ENCODE peak calls at places on chromosomes 6 and 20, in seven cellular contexts. One of them, this sample, is unnamed.

GRCh38 chr6:39420300-39421265 is 98.1 kb upstream of the KCNK16 start:
- DNase-seq in astrocyte: peak
- DNase-seq in SK-N-SH: no peak
- DNase-seq in cardiac muscle cell: peak
- DNase-seq in OCI-LY7: no peak
- DNase-seq in upper lobe of right lung: no peak
- DNase-seq in left ventricle myocardium inferior: no peak
- DNase-seq in this sample: no peak

GRCh38 chr6:118896339-118897136 is 2.6 kb downstream of the ASF1A start:
- DNase-seq in astrocyte: peak
- DNase-seq in SK-N-SH: peak
- DNase-seq in cardiac muscle cell: peak
- DNase-seq in OCI-LY7: peak
- DNase-seq in upper lobe of right lung: no peak
- DNase-seq in left ventricle myocardium inferior: no peak
- DNase-seq in this sample: peak

GRCh38 chr20:40938020-40938419 is 90.6 kb upstream of the TOP1 start:
- DNase-seq in astrocyte: no peak
- DNase-seq in SK-N-SH: no peak
- DNase-seq in cardiac muscle cell: no peak
- DNase-seq in OCI-LY7: peak
- DNase-seq in upper lobe of right lung: no peak
- DNase-seq in left ventricle myocardium inferior: no peak
- DNase-seq in this sample: no peak

GRCh38 chr6:85124472-85125428 is 325.1 kb upstream of the NT5E start:
- DNase-seq in astrocyte: no peak
- DNase-seq in SK-N-SH: no peak
- DNase-seq in cardiac muscle cell: peak
- DNase-seq in OCI-LY7: no peak
- DNase-seq in upper lobe of right lung: no peak
- DNase-seq in left ventricle myocardium inferior: no peak
- DNase-seq in this sample: no peak

GRCh38 chr6:4459032-4459431 is 317.2 kb upstream of the CDYL start:
- DNase-seq in astrocyte: peak
- DNase-seq in SK-N-SH: no peak
- DNase-seq in cardiac muscle cell: peak
- DNase-seq in OCI-LY7: no peak
- DNase-seq in upper lobe of right lung: no peak
- DNase-seq in left ventricle myocardium inferior: no peak
- DNase-seq in this sample: peak

GRCh38 chr6:110359554-110359953 is 1.4 kb upstream of the METTL24 start:
- DNase-seq in astrocyte: no peak
- DNase-seq in SK-N-SH: no peak
- DNase-seq in cardiac muscle cell: no peak
- DNase-seq in OCI-LY7: no peak
- DNase-seq in upper lobe of right lung: no peak
- DNase-seq in left ventricle myocardium inferior: no peak
- DNase-seq in this sample: no peak

GRCh38 chr6:16371401-16371800 is 133.0 kb downstream of the GMPR start:
- DNase-seq in astrocyte: no peak
- DNase-seq in SK-N-SH: no peak
- DNase-seq in cardiac muscle cell: no peak
- DNase-seq in OCI-LY7: no peak
- DNase-seq in upper lobe of right lung: no peak
- DNase-seq in left ventricle myocardium inferior: no peak
- DNase-seq in this sample: no peak

GRCh38 chr20:50304883-50305635 is 114.4 kb downstream of the CEBPB start:
- DNase-seq in astrocyte: peak
- DNase-seq in SK-N-SH: peak
- DNase-seq in cardiac muscle cell: peak
- DNase-seq in OCI-LY7: no peak
- DNase-seq in upper lobe of right lung: peak
- DNase-seq in left ventricle myocardium inferior: peak
- DNase-seq in this sample: no peak

GRCh38 chr20:57048027-57048869 is 218.2 kb downstream of the BMP7 start:
- DNase-seq in astrocyte: no peak
- DNase-seq in SK-N-SH: peak
- DNase-seq in cardiac muscle cell: peak
- DNase-seq in OCI-LY7: peak
- DNase-seq in upper lobe of right lung: peak
- DNase-seq in left ventricle myocardium inferior: no peak
- DNase-seq in this sample: peak

GRCh38 chr20:62696431-62696957 is 12.1 kb upstream of the NTSR1 start:
- DNase-seq in astrocyte: no peak
- DNase-seq in SK-N-SH: no peak
- DNase-seq in cardiac muscle cell: no peak
- DNase-seq in OCI-LY7: no peak
- DNase-seq in upper lobe of right lung: no peak
- DNase-seq in left ventricle myocardium inferior: no peak
- DNase-seq in this sample: no peak

GRCh38 chr6:46771556-46771955 is 21.6 kb upstream of the MEP1A start:
- DNase-seq in astrocyte: no peak
- DNase-seq in SK-N-SH: no peak
- DNase-seq in cardiac muscle cell: no peak
- DNase-seq in OCI-LY7: no peak
- DNase-seq in upper lobe of right lung: no peak
- DNase-seq in left ventricle myocardium inferior: no peak
- DNase-seq in this sample: no peak

GRCh38 chr6:130008236-130008873 is 10.0 kb upstream of the L3MBTL3 start:
- DNase-seq in astrocyte: no peak
- DNase-seq in SK-N-SH: no peak
- DNase-seq in cardiac muscle cell: peak
- DNase-seq in OCI-LY7: no peak
- DNase-seq in upper lobe of right lung: no peak
- DNase-seq in left ventricle myocardium inferior: no peak
- DNase-seq in this sample: no peak

GRCh38 chr6:127606131-127606562 is 29.2 kb downstream of the C6orf58 start:
- DNase-seq in astrocyte: peak
- DNase-seq in SK-N-SH: peak
- DNase-seq in cardiac muscle cell: peak
- DNase-seq in OCI-LY7: no peak
- DNase-seq in upper lobe of right lung: no peak
- DNase-seq in left ventricle myocardium inferior: no peak
- DNase-seq in this sample: no peak

GRCh38 chr20:3045816-3046676 is at the start of gene MRPS26:
- DNase-seq in astrocyte: peak
- DNase-seq in SK-N-SH: peak
- DNase-seq in cardiac muscle cell: peak
- DNase-seq in OCI-LY7: peak
- DNase-seq in upper lobe of right lung: peak
- DNase-seq in left ventricle myocardium inferior: peak
- DNase-seq in this sample: peak

GRCh38 chr6:126175251-126175650 is 164.7 kb upstream of the CENPW start:
- DNase-seq in astrocyte: peak
- DNase-seq in SK-N-SH: no peak
- DNase-seq in cardiac muscle cell: no peak
- DNase-seq in OCI-LY7: no peak
- DNase-seq in upper lobe of right lung: no peak
- DNase-seq in left ventricle myocardium inferior: no peak
- DNase-seq in this sample: no peak

GRCh38 chr6:45424628-45424955 is 46.9 kb upstream of the SUPT3H start:
- DNase-seq in astrocyte: no peak
- DNase-seq in SK-N-SH: no peak
- DNase-seq in cardiac muscle cell: no peak
- DNase-seq in OCI-LY7: no peak
- DNase-seq in upper lobe of right lung: no peak
- DNase-seq in left ventricle myocardium inferior: no peak
- DNase-seq in this sample: no peak

GRCh38 chr20:31670371-31671228 is 32.9 kb downstream of the COX4I2 start:
- DNase-seq in astrocyte: no peak
- DNase-seq in SK-N-SH: no peak
- DNase-seq in cardiac muscle cell: no peak
- DNase-seq in OCI-LY7: no peak
- DNase-seq in upper lobe of right lung: peak
- DNase-seq in left ventricle myocardium inferior: peak
- DNase-seq in this sample: no peak

GRCh38 chr6:128713461-128713860 is 169.5 kb upstream of the LAMA2 start:
- DNase-seq in astrocyte: peak
- DNase-seq in SK-N-SH: peak
- DNase-seq in cardiac muscle cell: no peak
- DNase-seq in OCI-LY7: no peak
- DNase-seq in upper lobe of right lung: no peak
- DNase-seq in left ventricle myocardium inferior: no peak
- DNase-seq in this sample: peak

GRCh38 chr6:150176152-150176551 is 33.3 kb downstream of the PPP1R14C start:
- DNase-seq in astrocyte: no peak
- DNase-seq in SK-N-SH: no peak
- DNase-seq in cardiac muscle cell: no peak
- DNase-seq in OCI-LY7: no peak
- DNase-seq in upper lobe of right lung: no peak
- DNase-seq in left ventricle myocardium inferior: peak
- DNase-seq in this sample: no peak

GRCh38 chr6:82506526-82506925 is 142.9 kb downstream of the TPBG start:
- DNase-seq in astrocyte: no peak
- DNase-seq in SK-N-SH: no peak
- DNase-seq in cardiac muscle cell: no peak
- DNase-seq in OCI-LY7: no peak
- DNase-seq in upper lobe of right lung: no peak
- DNase-seq in left ventricle myocardium inferior: no peak
- DNase-seq in this sample: peak

GRCh38 chr6:149938571-149939462 is 3.0 kb upstream of the ULBP2 start:
- DNase-seq in astrocyte: no peak
- DNase-seq in SK-N-SH: peak
- DNase-seq in cardiac muscle cell: no peak
- DNase-seq in OCI-LY7: no peak
- DNase-seq in upper lobe of right lung: no peak
- DNase-seq in left ventricle myocardium inferior: no peak
- DNase-seq in this sample: no peak

GRCh38 chr20:59152559-59153354 is 10.9 kb upstream of the ZNF831 start:
- DNase-seq in astrocyte: no peak
- DNase-seq in SK-N-SH: no peak
- DNase-seq in cardiac muscle cell: no peak
- DNase-seq in OCI-LY7: no peak
- DNase-seq in upper lobe of right lung: no peak
- DNase-seq in left ventricle myocardium inferior: no peak
- DNase-seq in this sample: no peak

GRCh38 chr20:59151820-59152219 is 11.8 kb upstream of the ZNF831 start:
- DNase-seq in astrocyte: no peak
- DNase-seq in SK-N-SH: no peak
- DNase-seq in cardiac muscle cell: no peak
- DNase-seq in OCI-LY7: no peak
- DNase-seq in upper lobe of right lung: no peak
- DNase-seq in left ventricle myocardium inferior: no peak
- DNase-seq in this sample: no peak

GRCh38 chr20:59150821-59151251 is 12.8 kb upstream of the ZNF831 start:
- DNase-seq in astrocyte: no peak
- DNase-seq in SK-N-SH: no peak
- DNase-seq in cardiac muscle cell: no peak
- DNase-seq in OCI-LY7: no peak
- DNase-seq in upper lobe of right lung: no peak
- DNase-seq in left ventricle myocardium inferior: no peak
- DNase-seq in this sample: no peak

GRCh38 chr20:59149678-59150504 is 13.7 kb upstream of the ZNF831 start:
- DNase-seq in astrocyte: no peak
- DNase-seq in SK-N-SH: no peak
- DNase-seq in cardiac muscle cell: no peak
- DNase-seq in OCI-LY7: peak
- DNase-seq in upper lobe of right lung: no peak
- DNase-seq in left ventricle myocardium inferior: peak
- DNase-seq in this sample: no peak

GRCh38 chr20:59151391-59151790 is 12.2 kb upstream of the ZNF831 start:
- DNase-seq in astrocyte: no peak
- DNase-seq in SK-N-SH: no peak
- DNase-seq in cardiac muscle cell: no peak
- DNase-seq in OCI-LY7: no peak
- DNase-seq in upper lobe of right lung: no peak
- DNase-seq in left ventricle myocardium inferior: no peak
- DNase-seq in this sample: no peak
- H3K27ac ChIP-seq in astrocyte: no peak
- H3K27ac ChIP-seq in SK-N-SH: no peak
- H3K27ac ChIP-seq in cardiac muscle cell: no peak
- H3K27ac ChIP-seq in OCI-LY7: no peak
- H3K27ac ChIP-seq in upper lobe of right lung: no peak
- H3K27ac ChIP-seq in left ventricle myocardium inferior: no peak
- H3K27ac ChIP-seq in this sample: no peak

DNA sequence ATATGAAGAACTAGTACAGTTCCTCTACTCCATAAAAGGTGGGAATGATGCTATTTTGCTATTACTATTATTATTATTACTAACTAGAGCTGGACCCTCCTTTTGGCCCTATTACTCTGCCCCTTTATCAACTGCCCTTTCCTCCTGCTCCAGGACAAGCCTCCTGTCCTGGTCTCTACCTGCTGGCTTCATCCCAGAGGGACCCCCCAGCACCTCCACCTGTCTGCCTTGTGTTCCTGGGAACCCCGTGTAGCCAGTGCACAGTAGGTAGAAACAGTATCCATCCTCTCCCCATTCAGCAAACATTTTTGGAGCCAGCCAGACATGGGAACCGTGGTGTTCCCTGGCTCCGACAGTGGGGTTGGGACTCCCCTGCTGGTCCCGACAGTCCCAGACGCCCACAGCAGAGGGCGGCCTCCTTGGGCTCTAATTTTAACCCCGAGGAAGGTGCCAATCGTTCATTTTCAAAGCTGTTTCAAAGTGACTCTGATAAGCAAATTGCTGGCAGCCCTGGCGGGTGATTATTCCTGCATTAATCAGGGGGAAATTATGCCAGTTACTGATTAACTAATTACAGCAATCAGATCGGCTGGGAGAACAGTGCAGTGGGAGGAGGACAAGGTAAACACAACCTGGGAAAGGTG is 44.2 kb upstream of the MDGA1 start:
- DNase-seq in astrocyte: no peak
- DNase-seq in SK-N-SH: peak
- DNase-seq in cardiac muscle cell: peak
- DNase-seq in OCI-LY7: no peak
- DNase-seq in upper lobe of right lung: no peak
- DNase-seq in left ventricle myocardium inferior: peak
- DNase-seq in this sample: no peak
- TF ChIP-seq CTCF in astrocyte: peak
- TF ChIP-seq CTCF in SK-N-SH: peak
- TF ChIP-seq CTCF in cardiac muscle cell: peak
- TF ChIP-seq CTCF in OCI-LY7: peak
- TF ChIP-seq CTCF in upper lobe of right lung: peak
- TF ChIP-seq CTCF in left ventricle myocardium inferior: peak
- TF ChIP-seq CTCF in this sample: peak

GRCh38 chr6:64776359-64776758 is 930.7 kb downstream of the EYS start:
- DNase-seq in astrocyte: no peak
- DNase-seq in SK-N-SH: no peak
- DNase-seq in cardiac muscle cell: no peak
- DNase-seq in OCI-LY7: no peak
- DNase-seq in upper lobe of right lung: no peak
- DNase-seq in left ventricle myocardium inferior: no peak
- DNase-seq in this sample: no peak
- H3K27ac ChIP-seq in astrocyte: no peak
- H3K27ac ChIP-seq in SK-N-SH: no peak
- H3K27ac ChIP-seq in cardiac muscle cell: no peak
- H3K27ac ChIP-seq in OCI-LY7: no peak
- H3K27ac ChIP-seq in upper lobe of right lung: no peak
- H3K27ac ChIP-seq in left ventricle myocardium inferior: no peak
- H3K27ac ChIP-seq in this sample: no peak

DNA sequence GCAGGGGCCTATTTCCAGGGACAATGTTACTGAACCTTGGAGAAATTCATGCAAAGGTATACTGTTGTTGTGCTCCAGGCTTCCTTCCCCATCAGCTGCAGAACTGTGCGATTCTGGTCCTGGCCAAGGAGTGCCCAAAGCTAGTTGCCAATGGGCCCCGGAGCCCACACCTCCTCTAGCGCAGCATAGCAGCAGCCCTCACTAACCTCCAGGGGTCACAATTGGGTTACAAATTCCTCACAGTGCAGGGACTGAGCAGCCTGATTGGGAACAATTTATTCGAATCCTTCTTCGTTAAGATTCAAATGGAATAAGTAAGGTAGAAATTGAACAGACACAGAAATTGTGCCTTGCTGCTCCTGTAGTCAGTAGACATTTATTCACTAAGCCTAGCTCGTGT is 284.9 kb downstream of the PRKN start:
- DNase-seq in astrocyte: no peak
- DNase-seq in SK-N-SH: peak
- DNase-seq in cardiac muscle cell: peak
- DNase-seq in OCI-LY7: peak
- DNase-seq in upper lobe of right lung: no peak
- DNase-seq in left ventricle myocardium inferior: no peak
- DNase-seq in this sample: no peak
- TF ChIP-seq CTCF in astrocyte: peak
- TF ChIP-seq CTCF in SK-N-SH: peak
- TF ChIP-seq CTCF in cardiac muscle cell: no peak
- TF ChIP-seq CTCF in OCI-LY7: peak
- TF ChIP-seq CTCF in upper lobe of right lung: peak
- TF ChIP-seq CTCF in left ventricle myocardium inferior: peak
- TF ChIP-seq CTCF in this sample: peak

This sample was measured in foreskin keratinocyte.